ENCODE peak calls at places on chromosomes 5 and 9, in eight cellular contexts. One of them, this sample, is unnamed.

GRCh38 chr5:142826741-142827492 is 56.7 kb downstream of the ARHGAP26 start:
- DNase-seq in neural progenitor cell: no peak
- DNase-seq in effector memory CD8-positive, alpha-beta T cell: peak; percentile 8
- DNase-seq in stimulated activated CD4-positive, alpha-beta T cell treated with anti-CD3 and anti-CD28 coated beads, Interleukin-4, amount 100 ng/mL, for 4 hours: no peak
- DNase-seq in mucosa of gallbladder: peak; percentile 59
- DNase-seq in CD4-positive, alpha-beta T cell: no peak
- DNase-seq in endothelial cell of umbilical vein: peak; percentile 91
- DNase-seq in activated CD4-positive, alpha-beta T cell treated with anti-CD3 and anti-CD28 coated beads, Interleukin-2, amount 10 ng/mL, durations not matched to agents 7 days and 5 days: no peak
- DNase-seq in this sample: no peak

GRCh38 chr9:88680041-88680440 is 145.1 kb downstream of the NXNL2 start:
- DNase-seq in neural progenitor cell: no peak
- DNase-seq in effector memory CD8-positive, alpha-beta T cell: no peak
- DNase-seq in stimulated activated CD4-positive, alpha-beta T cell treated with anti-CD3 and anti-CD28 coated beads, Interleukin-4, amount 100 ng/mL, for 4 hours: no peak
- DNase-seq in mucosa of gallbladder: no peak
- DNase-seq in CD4-positive, alpha-beta T cell: no peak
- DNase-seq in endothelial cell of umbilical vein: no peak
- DNase-seq in activated CD4-positive, alpha-beta T cell treated with anti-CD3 and anti-CD28 coated beads, Interleukin-2, amount 10 ng/mL, durations not matched to agents 7 days and 5 days: no peak
- DNase-seq in this sample: no peak

GRCh38 chr5:6780802-6781391 is 67.7 kb downstream of the TENT4A start:
- DNase-seq in neural progenitor cell: no peak
- DNase-seq in effector memory CD8-positive, alpha-beta T cell: peak; percentile 10
- DNase-seq in stimulated activated CD4-positive, alpha-beta T cell treated with anti-CD3 and anti-CD28 coated beads, Interleukin-4, amount 100 ng/mL, for 4 hours: peak; percentile 26
- DNase-seq in mucosa of gallbladder: no peak
- DNase-seq in CD4-positive, alpha-beta T cell: no peak
- DNase-seq in endothelial cell of umbilical vein: no peak
- DNase-seq in activated CD4-positive, alpha-beta T cell treated with anti-CD3 and anti-CD28 coated beads, Interleukin-2, amount 10 ng/mL, durations not matched to agents 7 days and 5 days: peak; percentile 42
- DNase-seq in this sample: no peak

GRCh38 chr5:151424892-151425523 is 22.4 kb upstream of the SLC36A1 start:
- DNase-seq in neural progenitor cell: no peak
- DNase-seq in effector memory CD8-positive, alpha-beta T cell: no peak
- DNase-seq in stimulated activated CD4-positive, alpha-beta T cell treated with anti-CD3 and anti-CD28 coated beads, Interleukin-4, amount 100 ng/mL, for 4 hours: no peak
- DNase-seq in mucosa of gallbladder: no peak
- DNase-seq in CD4-positive, alpha-beta T cell: no peak
- DNase-seq in endothelial cell of umbilical vein: no peak
- DNase-seq in activated CD4-positive, alpha-beta T cell treated with anti-CD3 and anti-CD28 coated beads, Interleukin-2, amount 10 ng/mL, durations not matched to agents 7 days and 5 days: no peak
- DNase-seq in this sample: no peak

GRCh38 chr5:163626904-163627434 is 121.5 kb downstream of the MAT2B start:
- DNase-seq in neural progenitor cell: no peak
- DNase-seq in effector memory CD8-positive, alpha-beta T cell: no peak
- DNase-seq in stimulated activated CD4-positive, alpha-beta T cell treated with anti-CD3 and anti-CD28 coated beads, Interleukin-4, amount 100 ng/mL, for 4 hours: no peak
- DNase-seq in mucosa of gallbladder: no peak
- DNase-seq in CD4-positive, alpha-beta T cell: no peak
- DNase-seq in endothelial cell of umbilical vein: no peak
- DNase-seq in activated CD4-positive, alpha-beta T cell treated with anti-CD3 and anti-CD28 coated beads, Interleukin-2, amount 10 ng/mL, durations not matched to agents 7 days and 5 days: no peak
- DNase-seq in this sample: no peak

GRCh38 chr5:43041131-43041668 is 1.1 kb upstream of the ANXA2R start:
- DNase-seq in neural progenitor cell: peak; percentile 16
- DNase-seq in effector memory CD8-positive, alpha-beta T cell: peak; percentile 47
- DNase-seq in stimulated activated CD4-positive, alpha-beta T cell treated with anti-CD3 and anti-CD28 coated beads, Interleukin-4, amount 100 ng/mL, for 4 hours: no peak
- DNase-seq in mucosa of gallbladder: no peak
- DNase-seq in CD4-positive, alpha-beta T cell: no peak
- DNase-seq in endothelial cell of umbilical vein: no peak
- DNase-seq in activated CD4-positive, alpha-beta T cell treated with anti-CD3 and anti-CD28 coated beads, Interleukin-2, amount 10 ng/mL, durations not matched to agents 7 days and 5 days: peak; percentile 59
- DNase-seq in this sample: peak; percentile 24

GRCh38 chr5:79235578-79236363 is at the start of gene JMY:
- DNase-seq in neural progenitor cell: peak; percentile 94
- DNase-seq in effector memory CD8-positive, alpha-beta T cell: peak; percentile 79
- DNase-seq in stimulated activated CD4-positive, alpha-beta T cell treated with anti-CD3 and anti-CD28 coated beads, Interleukin-4, amount 100 ng/mL, for 4 hours: peak; percentile 82
- DNase-seq in mucosa of gallbladder: peak; percentile 90
- DNase-seq in CD4-positive, alpha-beta T cell: peak; percentile 77
- DNase-seq in endothelial cell of umbilical vein: peak; percentile 81
- DNase-seq in activated CD4-positive, alpha-beta T cell treated with anti-CD3 and anti-CD28 coated beads, Interleukin-2, amount 10 ng/mL, durations not matched to agents 7 days and 5 days: peak; percentile 88
- DNase-seq in this sample: peak; percentile 87

GRCh38 chr9:79266986-79267385 is 304.8 kb upstream of the TLE4 start:
- DNase-seq in neural progenitor cell: no peak
- DNase-seq in effector memory CD8-positive, alpha-beta T cell: no peak
- DNase-seq in stimulated activated CD4-positive, alpha-beta T cell treated with anti-CD3 and anti-CD28 coated beads, Interleukin-4, amount 100 ng/mL, for 4 hours: no peak
- DNase-seq in mucosa of gallbladder: no peak
- DNase-seq in CD4-positive, alpha-beta T cell: no peak
- DNase-seq in endothelial cell of umbilical vein: no peak
- DNase-seq in activated CD4-positive, alpha-beta T cell treated with anti-CD3 and anti-CD28 coated beads, Interleukin-2, amount 10 ng/mL, durations not matched to agents 7 days and 5 days: no peak
- DNase-seq in this sample: no peak

GRCh38 chr5:141382469-141383294 is at the start of gene PCDHGA7:
- DNase-seq in neural progenitor cell: no peak
- DNase-seq in effector memory CD8-positive, alpha-beta T cell: no peak
- DNase-seq in stimulated activated CD4-positive, alpha-beta T cell treated with anti-CD3 and anti-CD28 coated beads, Interleukin-4, amount 100 ng/mL, for 4 hours: no peak
- DNase-seq in mucosa of gallbladder: no peak
- DNase-seq in CD4-positive, alpha-beta T cell: no peak
- DNase-seq in endothelial cell of umbilical vein: peak; percentile 34
- DNase-seq in activated CD4-positive, alpha-beta T cell treated with anti-CD3 and anti-CD28 coated beads, Interleukin-2, amount 10 ng/mL, durations not matched to agents 7 days and 5 days: no peak
- DNase-seq in this sample: no peak

GRCh38 chr9:79592736-79593493 is 21.1 kb downstream of the TLE4 start:
- DNase-seq in neural progenitor cell: no peak
- DNase-seq in effector memory CD8-positive, alpha-beta T cell: no peak
- DNase-seq in stimulated activated CD4-positive, alpha-beta T cell treated with anti-CD3 and anti-CD28 coated beads, Interleukin-4, amount 100 ng/mL, for 4 hours: no peak
- DNase-seq in mucosa of gallbladder: no peak
- DNase-seq in CD4-positive, alpha-beta T cell: no peak
- DNase-seq in endothelial cell of umbilical vein: no peak
- DNase-seq in activated CD4-positive, alpha-beta T cell treated with anti-CD3 and anti-CD28 coated beads, Interleukin-2, amount 10 ng/mL, durations not matched to agents 7 days and 5 days: peak; percentile 41
- DNase-seq in this sample: no peak

GRCh38 chr5:117665121-117665520 is 1090.5 kb upstream of the SEMA6A start:
- DNase-seq in neural progenitor cell: no peak
- DNase-seq in effector memory CD8-positive, alpha-beta T cell: no peak
- DNase-seq in stimulated activated CD4-positive, alpha-beta T cell treated with anti-CD3 and anti-CD28 coated beads, Interleukin-4, amount 100 ng/mL, for 4 hours: no peak
- DNase-seq in mucosa of gallbladder: no peak
- DNase-seq in CD4-positive, alpha-beta T cell: no peak
- DNase-seq in endothelial cell of umbilical vein: no peak
- DNase-seq in activated CD4-positive, alpha-beta T cell treated with anti-CD3 and anti-CD28 coated beads, Interleukin-2, amount 10 ng/mL, durations not matched to agents 7 days and 5 days: no peak
- DNase-seq in this sample: no peak

GRCh38 chr5:132086277-132086794 is 12.7 kb downstream of the CSF2 start:
- DNase-seq in neural progenitor cell: no peak
- DNase-seq in effector memory CD8-positive, alpha-beta T cell: no peak
- DNase-seq in stimulated activated CD4-positive, alpha-beta T cell treated with anti-CD3 and anti-CD28 coated beads, Interleukin-4, amount 100 ng/mL, for 4 hours: no peak
- DNase-seq in mucosa of gallbladder: no peak
- DNase-seq in CD4-positive, alpha-beta T cell: no peak
- DNase-seq in endothelial cell of umbilical vein: peak; percentile 99
- DNase-seq in activated CD4-positive, alpha-beta T cell treated with anti-CD3 and anti-CD28 coated beads, Interleukin-2, amount 10 ng/mL, durations not matched to agents 7 days and 5 days: no peak
- DNase-seq in this sample: no peak

GRCh38 chr5:109853362-109853761 is 163.6 kb downstream of the MAN2A1 start:
- DNase-seq in neural progenitor cell: no peak
- DNase-seq in effector memory CD8-positive, alpha-beta T cell: no peak
- DNase-seq in stimulated activated CD4-positive, alpha-beta T cell treated with anti-CD3 and anti-CD28 coated beads, Interleukin-4, amount 100 ng/mL, for 4 hours: no peak
- DNase-seq in mucosa of gallbladder: no peak
- DNase-seq in CD4-positive, alpha-beta T cell: no peak
- DNase-seq in endothelial cell of umbilical vein: no peak
- DNase-seq in activated CD4-positive, alpha-beta T cell treated with anti-CD3 and anti-CD28 coated beads, Interleukin-2, amount 10 ng/mL, durations not matched to agents 7 days and 5 days: no peak
- DNase-seq in this sample: no peak

GRCh38 chr5:146048994-146049703 is 56.2 kb downstream of the PLAC8L1 start:
- DNase-seq in neural progenitor cell: peak; percentile 76
- DNase-seq in effector memory CD8-positive, alpha-beta T cell: no peak
- DNase-seq in stimulated activated CD4-positive, alpha-beta T cell treated with anti-CD3 and anti-CD28 coated beads, Interleukin-4, amount 100 ng/mL, for 4 hours: no peak
- DNase-seq in mucosa of gallbladder: peak; percentile 64
- DNase-seq in CD4-positive, alpha-beta T cell: no peak
- DNase-seq in endothelial cell of umbilical vein: peak; percentile 74
- DNase-seq in activated CD4-positive, alpha-beta T cell treated with anti-CD3 and anti-CD28 coated beads, Interleukin-2, amount 10 ng/mL, durations not matched to agents 7 days and 5 days: peak; percentile 8
- DNase-seq in this sample: no peak

GRCh38 chr5:10563940-10564837 is at the start of gene ANKRD33B:
- DNase-seq in neural progenitor cell: peak; percentile 90
- DNase-seq in effector memory CD8-positive, alpha-beta T cell: peak; percentile 61
- DNase-seq in stimulated activated CD4-positive, alpha-beta T cell treated with anti-CD3 and anti-CD28 coated beads, Interleukin-4, amount 100 ng/mL, for 4 hours: peak; percentile 83
- DNase-seq in mucosa of gallbladder: peak; percentile 45
- DNase-seq in CD4-positive, alpha-beta T cell: peak; percentile 62
- DNase-seq in endothelial cell of umbilical vein: peak; percentile 72
- DNase-seq in activated CD4-positive, alpha-beta T cell treated with anti-CD3 and anti-CD28 coated beads, Interleukin-2, amount 10 ng/mL, durations not matched to agents 7 days and 5 days: peak; percentile 81
- DNase-seq in this sample: peak; percentile 63

GRCh38 chr9:136690841-136691261 is 3.6 kb upstream of the AGPAT2 start:
- DNase-seq in neural progenitor cell: no peak
- DNase-seq in effector memory CD8-positive, alpha-beta T cell: no peak
- DNase-seq in stimulated activated CD4-positive, alpha-beta T cell treated with anti-CD3 and anti-CD28 coated beads, Interleukin-4, amount 100 ng/mL, for 4 hours: no peak
- DNase-seq in mucosa of gallbladder: no peak
- DNase-seq in CD4-positive, alpha-beta T cell: no peak
- DNase-seq in endothelial cell of umbilical vein: no peak
- DNase-seq in activated CD4-positive, alpha-beta T cell treated with anti-CD3 and anti-CD28 coated beads, Interleukin-2, amount 10 ng/mL, durations not matched to agents 7 days and 5 days: no peak
- DNase-seq in this sample: no peak

GRCh38 chr9:68843239-68843638 is 138.2 kb downstream of the PIP5K1B start:
- DNase-seq in neural progenitor cell: no peak
- DNase-seq in effector memory CD8-positive, alpha-beta T cell: no peak
- DNase-seq in stimulated activated CD4-positive, alpha-beta T cell treated with anti-CD3 and anti-CD28 coated beads, Interleukin-4, amount 100 ng/mL, for 4 hours: no peak
- DNase-seq in mucosa of gallbladder: no peak
- DNase-seq in CD4-positive, alpha-beta T cell: no peak
- DNase-seq in endothelial cell of umbilical vein: no peak
- DNase-seq in activated CD4-positive, alpha-beta T cell treated with anti-CD3 and anti-CD28 coated beads, Interleukin-2, amount 10 ng/mL, durations not matched to agents 7 days and 5 days: no peak
- DNase-seq in this sample: no peak

GRCh38 chr9:33209394-33209793 is 30.6 kb upstream of the SPINK4 start:
- DNase-seq in neural progenitor cell: no peak
- DNase-seq in effector memory CD8-positive, alpha-beta T cell: no peak
- DNase-seq in stimulated activated CD4-positive, alpha-beta T cell treated with anti-CD3 and anti-CD28 coated beads, Interleukin-4, amount 100 ng/mL, for 4 hours: no peak
- DNase-seq in mucosa of gallbladder: no peak
- DNase-seq in CD4-positive, alpha-beta T cell: no peak
- DNase-seq in endothelial cell of umbilical vein: no peak
- DNase-seq in activated CD4-positive, alpha-beta T cell treated with anti-CD3 and anti-CD28 coated beads, Interleukin-2, amount 10 ng/mL, durations not matched to agents 7 days and 5 days: no peak
- DNase-seq in this sample: no peak

GRCh38 chr9:6567140-6567591 is 78.4 kb downstream of the GLDC start:
- DNase-seq in neural progenitor cell: no peak
- DNase-seq in effector memory CD8-positive, alpha-beta T cell: no peak
- DNase-seq in stimulated activated CD4-positive, alpha-beta T cell treated with anti-CD3 and anti-CD28 coated beads, Interleukin-4, amount 100 ng/mL, for 4 hours: peak; percentile 11
- DNase-seq in mucosa of gallbladder: no peak
- DNase-seq in CD4-positive, alpha-beta T cell: no peak
- DNase-seq in endothelial cell of umbilical vein: peak; percentile 94
- DNase-seq in activated CD4-positive, alpha-beta T cell treated with anti-CD3 and anti-CD28 coated beads, Interleukin-2, amount 10 ng/mL, durations not matched to agents 7 days and 5 days: peak; percentile 10
- DNase-seq in this sample: no peak

GRCh38 chr5:52800394-52801213 is 12.9 kb downstream of the ITGA1 start:
- DNase-seq in neural progenitor cell: peak; percentile 73
- DNase-seq in effector memory CD8-positive, alpha-beta T cell: peak; percentile 36
- DNase-seq in stimulated activated CD4-positive, alpha-beta T cell treated with anti-CD3 and anti-CD28 coated beads, Interleukin-4, amount 100 ng/mL, for 4 hours: peak; percentile 42
- DNase-seq in mucosa of gallbladder: peak; percentile 58
- DNase-seq in CD4-positive, alpha-beta T cell: peak; percentile 16
- DNase-seq in endothelial cell of umbilical vein: peak; percentile 71
- DNase-seq in activated CD4-positive, alpha-beta T cell treated with anti-CD3 and anti-CD28 coated beads, Interleukin-2, amount 10 ng/mL, durations not matched to agents 7 days and 5 days: peak; percentile 58
- DNase-seq in this sample: peak; percentile 18

GRCh38 chr5:151072234-151073025 is 8.4 kb downstream of the TNIP1 start:
- DNase-seq in neural progenitor cell: no peak
- DNase-seq in effector memory CD8-positive, alpha-beta T cell: no peak
- DNase-seq in stimulated activated CD4-positive, alpha-beta T cell treated with anti-CD3 and anti-CD28 coated beads, Interleukin-4, amount 100 ng/mL, for 4 hours: no peak
- DNase-seq in mucosa of gallbladder: no peak
- DNase-seq in CD4-positive, alpha-beta T cell: no peak
- DNase-seq in endothelial cell of umbilical vein: no peak
- DNase-seq in activated CD4-positive, alpha-beta T cell treated with anti-CD3 and anti-CD28 coated beads, Interleukin-2, amount 10 ng/mL, durations not matched to agents 7 days and 5 days: no peak
- DNase-seq in this sample: no peak

GRCh38 chr5:77463905-77464304 is 28.2 kb downstream of the WDR41 start:
- DNase-seq in neural progenitor cell: no peak
- DNase-seq in effector memory CD8-positive, alpha-beta T cell: no peak
- DNase-seq in stimulated activated CD4-positive, alpha-beta T cell treated with anti-CD3 and anti-CD28 coated beads, Interleukin-4, amount 100 ng/mL, for 4 hours: no peak
- DNase-seq in mucosa of gallbladder: no peak
- DNase-seq in CD4-positive, alpha-beta T cell: no peak
- DNase-seq in endothelial cell of umbilical vein: no peak
- DNase-seq in activated CD4-positive, alpha-beta T cell treated with anti-CD3 and anti-CD28 coated beads, Interleukin-2, amount 10 ng/mL, durations not matched to agents 7 days and 5 days: no peak
- DNase-seq in this sample: no peak

GRCh38 chr5:126334755-126335154 is 88.5 kb upstream of the GRAMD2B start:
- DNase-seq in neural progenitor cell: no peak
- DNase-seq in effector memory CD8-positive, alpha-beta T cell: no peak
- DNase-seq in stimulated activated CD4-positive, alpha-beta T cell treated with anti-CD3 and anti-CD28 coated beads, Interleukin-4, amount 100 ng/mL, for 4 hours: no peak
- DNase-seq in mucosa of gallbladder: no peak
- DNase-seq in CD4-positive, alpha-beta T cell: no peak
- DNase-seq in endothelial cell of umbilical vein: no peak
- DNase-seq in activated CD4-positive, alpha-beta T cell treated with anti-CD3 and anti-CD28 coated beads, Interleukin-2, amount 10 ng/mL, durations not matched to agents 7 days and 5 days: no peak
- DNase-seq in this sample: no peak

GRCh38 chr9:25678147-25678666 is at the start of gene TUSC1:
- DNase-seq in neural progenitor cell: peak; percentile 69
- DNase-seq in effector memory CD8-positive, alpha-beta T cell: no peak
- DNase-seq in stimulated activated CD4-positive, alpha-beta T cell treated with anti-CD3 and anti-CD28 coated beads, Interleukin-4, amount 100 ng/mL, for 4 hours: peak; percentile 5
- DNase-seq in mucosa of gallbladder: peak; percentile 76
- DNase-seq in CD4-positive, alpha-beta T cell: no peak
- DNase-seq in endothelial cell of umbilical vein: peak; percentile 83
- DNase-seq in activated CD4-positive, alpha-beta T cell treated with anti-CD3 and anti-CD28 coated beads, Interleukin-2, amount 10 ng/mL, durations not matched to agents 7 days and 5 days: peak; percentile 9
- DNase-seq in this sample: no peak

GRCh38 chr9:93603906-93604326 is 27.5 kb downstream of the PHF2 start:
- DNase-seq in neural progenitor cell: no peak
- DNase-seq in effector memory CD8-positive, alpha-beta T cell: no peak
- DNase-seq in stimulated activated CD4-positive, alpha-beta T cell treated with anti-CD3 and anti-CD28 coated beads, Interleukin-4, amount 100 ng/mL, for 4 hours: no peak
- DNase-seq in mucosa of gallbladder: no peak
- DNase-seq in CD4-positive, alpha-beta T cell: no peak
- DNase-seq in endothelial cell of umbilical vein: no peak
- DNase-seq in activated CD4-positive, alpha-beta T cell treated with anti-CD3 and anti-CD28 coated beads, Interleukin-2, amount 10 ng/mL, durations not matched to agents 7 days and 5 days: no peak
- DNase-seq in this sample: no peak

GRCh38 chr5:57442080-57442839 is 40.4 kb downstream of the ACTBL2 start:
- DNase-seq in neural progenitor cell: no peak
- DNase-seq in effector memory CD8-positive, alpha-beta T cell: no peak
- DNase-seq in stimulated activated CD4-positive, alpha-beta T cell treated with anti-CD3 and anti-CD28 coated beads, Interleukin-4, amount 100 ng/mL, for 4 hours: no peak
- DNase-seq in mucosa of gallbladder: no peak
- DNase-seq in CD4-positive, alpha-beta T cell: no peak
- DNase-seq in endothelial cell of umbilical vein: peak; percentile 73
- DNase-seq in activated CD4-positive, alpha-beta T cell treated with anti-CD3 and anti-CD28 coated beads, Interleukin-2, amount 10 ng/mL, durations not matched to agents 7 days and 5 days: no peak
- DNase-seq in this sample: no peak

GRCh38 chr5:138065102-138065501 is 18.7 kb upstream of the WNT8A start:
- DNase-seq in neural progenitor cell: peak; percentile 24
- DNase-seq in effector memory CD8-positive, alpha-beta T cell: peak; percentile 5
- DNase-seq in stimulated activated CD4-positive, alpha-beta T cell treated with anti-CD3 and anti-CD28 coated beads, Interleukin-4, amount 100 ng/mL, for 4 hours: no peak
- DNase-seq in mucosa of gallbladder: no peak
- DNase-seq in CD4-positive, alpha-beta T cell: no peak
- DNase-seq in endothelial cell of umbilical vein: no peak
- DNase-seq in activated CD4-positive, alpha-beta T cell treated with anti-CD3 and anti-CD28 coated beads, Interleukin-2, amount 10 ng/mL, durations not matched to agents 7 days and 5 days: no peak
- DNase-seq in this sample: no peak

GRCh38 chr9:134517069-134517680 is 124.4 kb upstream of the COL5A1 start:
- DNase-seq in neural progenitor cell: no peak
- DNase-seq in effector memory CD8-positive, alpha-beta T cell: no peak
- DNase-seq in stimulated activated CD4-positive, alpha-beta T cell treated with anti-CD3 and anti-CD28 coated beads, Interleukin-4, amount 100 ng/mL, for 4 hours: no peak
- DNase-seq in mucosa of gallbladder: no peak
- DNase-seq in CD4-positive, alpha-beta T cell: no peak
- DNase-seq in endothelial cell of umbilical vein: no peak
- DNase-seq in activated CD4-positive, alpha-beta T cell treated with anti-CD3 and anti-CD28 coated beads, Interleukin-2, amount 10 ng/mL, durations not matched to agents 7 days and 5 days: no peak
- DNase-seq in this sample: no peak

GRCh38 chr5:20832204-20833080 is 844.4 kb upstream of the CDH18 start:
- DNase-seq in neural progenitor cell: no peak
- DNase-seq in effector memory CD8-positive, alpha-beta T cell: no peak
- DNase-seq in stimulated activated CD4-positive, alpha-beta T cell treated with anti-CD3 and anti-CD28 coated beads, Interleukin-4, amount 100 ng/mL, for 4 hours: no peak
- DNase-seq in mucosa of gallbladder: no peak
- DNase-seq in CD4-positive, alpha-beta T cell: no peak
- DNase-seq in endothelial cell of umbilical vein: no peak
- DNase-seq in activated CD4-positive, alpha-beta T cell treated with anti-CD3 and anti-CD28 coated beads, Interleukin-2, amount 10 ng/mL, durations not matched to agents 7 days and 5 days: no peak
- DNase-seq in this sample: no peak

GRCh38 chr5:155394727-155395126 is 381.2 kb downstream of the KIF4B start:
- DNase-seq in neural progenitor cell: no peak
- DNase-seq in effector memory CD8-positive, alpha-beta T cell: no peak
- DNase-seq in stimulated activated CD4-positive, alpha-beta T cell treated with anti-CD3 and anti-CD28 coated beads, Interleukin-4, amount 100 ng/mL, for 4 hours: no peak
- DNase-seq in mucosa of gallbladder: no peak
- DNase-seq in CD4-positive, alpha-beta T cell: no peak
- DNase-seq in endothelial cell of umbilical vein: no peak
- DNase-seq in activated CD4-positive, alpha-beta T cell treated with anti-CD3 and anti-CD28 coated beads, Interleukin-2, amount 10 ng/mL, durations not matched to agents 7 days and 5 days: no peak
- DNase-seq in this sample: no peak

GRCh38 chr5:73908846-73909245 is 282.9 kb downstream of the ARHGEF28 start:
- DNase-seq in neural progenitor cell: no peak
- DNase-seq in effector memory CD8-positive, alpha-beta T cell: no peak
- DNase-seq in stimulated activated CD4-positive, alpha-beta T cell treated with anti-CD3 and anti-CD28 coated beads, Interleukin-4, amount 100 ng/mL, for 4 hours: no peak
- DNase-seq in mucosa of gallbladder: no peak
- DNase-seq in CD4-positive, alpha-beta T cell: no peak
- DNase-seq in endothelial cell of umbilical vein: no peak
- DNase-seq in activated CD4-positive, alpha-beta T cell treated with anti-CD3 and anti-CD28 coated beads, Interleukin-2, amount 10 ng/mL, durations not matched to agents 7 days and 5 days: no peak
- DNase-seq in this sample: no peak

GRCh38 chr9:89871871-89872331 is 267.1 kb downstream of the GADD45G start:
- DNase-seq in neural progenitor cell: no peak
- DNase-seq in effector memory CD8-positive, alpha-beta T cell: no peak
- DNase-seq in stimulated activated CD4-positive, alpha-beta T cell treated with anti-CD3 and anti-CD28 coated beads, Interleukin-4, amount 100 ng/mL, for 4 hours: no peak
- DNase-seq in mucosa of gallbladder: no peak
- DNase-seq in CD4-positive, alpha-beta T cell: no peak
- DNase-seq in endothelial cell of umbilical vein: no peak
- DNase-seq in activated CD4-positive, alpha-beta T cell treated with anti-CD3 and anti-CD28 coated beads, Interleukin-2, amount 10 ng/mL, durations not matched to agents 7 days and 5 days: no peak
- DNase-seq in this sample: no peak

GRCh38 chr9:99677281-99677680 is 144.4 kb upstream of the NR4A3 start:
- DNase-seq in neural progenitor cell: no peak
- DNase-seq in effector memory CD8-positive, alpha-beta T cell: no peak
- DNase-seq in stimulated activated CD4-positive, alpha-beta T cell treated with anti-CD3 and anti-CD28 coated beads, Interleukin-4, amount 100 ng/mL, for 4 hours: no peak
- DNase-seq in mucosa of gallbladder: no peak
- DNase-seq in CD4-positive, alpha-beta T cell: no peak
- DNase-seq in endothelial cell of umbilical vein: no peak
- DNase-seq in activated CD4-positive, alpha-beta T cell treated with anti-CD3 and anti-CD28 coated beads, Interleukin-2, amount 10 ng/mL, durations not matched to agents 7 days and 5 days: no peak
- DNase-seq in this sample: no peak